ENCODE peak calls at places on chromosomes 6 and 20, in six cellular contexts. Z is iris pigment epithelial cell, U is ovary, S is KG1, W is GM20000, R is HFF-Myc. N is an unnamed sample.

GRCh38 chr6:72283571-72283970 is 338.3 kb upstream of the KCNQ5 start:
- DNase-seq in Z (no peak), S (no peak), R (no peak), U (no peak), W (no peak), N (no peak)

GRCh38 chr20:54042021-54042420 is 28.4 kb downstream of the BCAS1 start:
- DNase-seq in R (no peak), U (no peak), Z (no peak), S (no peak), W (no peak), N (no peak)

GRCh38 chr6:99589290-99589672 is 17.4 kb upstream of the PRDM13 start:
- DNase-seq in S (no peak), U (no peak), R (no peak), W (no peak), Z (no peak), N (peak; percentile 15)

GRCh38 chr6:10659697-10660348 is 34.6 kb downstream of the C6orf52 start:
- DNase-seq in S (no peak), W (no peak), Z (no peak), R (no peak), U (no peak), N (no peak)

GRCh38 chr20:11499235-11499634 is 418.5 kb upstream of the BTBD3 start:
- DNase-seq in W (no peak), Z (peak; percentile 47), R (no peak), S (no peak), U (no peak), N (no peak)

GRCh38 chr6:13462380-13463326 is 24.7 kb downstream of the GFOD1 start:
- DNase-seq in R (no peak), S (no peak), W (no peak), U (no peak), Z (no peak), N (no peak)

GRCh38 chr20:47849596-47849995 is 64.3 kb upstream of the SULF2 start:
- DNase-seq in W (no peak), Z (no peak), U (no peak), R (no peak), S (no peak), N (no peak)

GRCh38 chr6:168090064-168090690 is 11.2 kb upstream of the FRMD1 start:
- DNase-seq in W (no peak), R (no peak), Z (no peak), U (no peak), S (no peak), N (no peak)

GRCh38 chr6:52423448-52423847 is 3.3 kb downstream of the EFHC1 start:
- DNase-seq in U (no peak), Z (no peak), W (no peak), R (no peak), S (no peak), N (no peak)

GRCh38 chr6:159693894-159694545 is 979 bp upstream of the SOD2 start:
- DNase-seq in Z (peak; percentile 23), W (peak; percentile 18), R (no peak), S (no peak), U (no peak), N (peak; percentile 42)

GRCh38 chr6:168197636-168198301 is 118.8 kb upstream of the FRMD1 start:
- DNase-seq in S (no peak), U (no peak), W (no peak), R (no peak), Z (no peak), N (no peak)

GRCh38 chr6:138654715-138655634 is 118.6 kb upstream of the CCDC28A start:
- DNase-seq in R (peak; percentile 15), U (no peak), W (peak; percentile 57), Z (peak; percentile 70), S (no peak), N (no peak)

GRCh38 chr6:169627736-169628423 is 73.9 kb downstream of the WDR27 start:
- DNase-seq in S (no peak), R (no peak), Z (no peak), U (no peak), W (no peak), N (no peak)

GRCh38 chr20:53738945-53739798 is 145.5 kb upstream of the ZNF217 start:
- DNase-seq in U (no peak), S (peak; percentile 39), Z (no peak), R (no peak), W (no peak), N (no peak)

GRCh38 chr20:1265226-1265915 is 723 bp upstream of the SNPH start:
- DNase-seq in Z (peak; percentile 19), W (peak; percentile 4), R (no peak), U (no peak), S (no peak), N (no peak)

GRCh38 chr6:78462728-78463127 is 404.6 kb upstream of the IRAK1BP1 start:
- DNase-seq in W (no peak), R (no peak), Z (no peak), S (no peak), U (no peak), N (no peak)

GRCh38 chr6:3410385-3411360 is 46.2 kb downstream of the SLC22A23 start:
- DNase-seq in S (peak; percentile 19), Z (peak; percentile 57), R (peak; percentile 14), W (peak; percentile 55), U (no peak), N (peak; percentile 70)

GRCh38 chr6:9518433-9518832 is 896.4 kb downstream of the TFAP2A start:
- DNase-seq in S (no peak), Z (no peak), R (no peak), U (no peak), W (no peak), N (no peak)

GRCh38 chr6:67131827-67132226 is 1424.8 kb upstream of the EYS start:
- DNase-seq in Z (peak; percentile 1), R (no peak), W (no peak), S (no peak), U (no peak), N (no peak)

GRCh38 chr6:164227952-164228522 is 813.5 kb downstream of the QKI start:
- DNase-seq in W (no peak), U (no peak), Z (no peak), R (no peak), S (no peak), N (no peak)

GRCh38 chr20:10113746-10114145 is 79.0 kb downstream of the ANKEF1 start:
- DNase-seq in R (no peak), W (no peak), Z (peak; percentile 4), S (no peak), U (no peak), N (no peak)

GRCh38 chr6:88381289-88381642 is 215.1 kb upstream of the CNR1 start:
- DNase-seq in S (no peak), Z (no peak), R (no peak), W (no peak), U (peak; percentile 48), N (no peak)

GRCh38 chr6:56714982-56715456 is 72.3 kb upstream of the DST start:
- DNase-seq in R (no peak), W (no peak), Z (peak; percentile 86), U (no peak), S (no peak), N (no peak)

GRCh38 chr6:129252377-129253071 is 369.6 kb downstream of the LAMA2 start:
- DNase-seq in R (no peak), S (no peak), Z (peak; percentile 49), U (no peak), W (no peak), N (no peak)

GRCh38 chr20:11686900-11687543 is 230.7 kb upstream of the BTBD3 start:
- DNase-seq in U (no peak), R (no peak), W (no peak), S (no peak), Z (peak; percentile 27), N (no peak)

GRCh38 chr6:47165918-47166317 is 123.8 kb upstream of the ADGRF1 start:
- DNase-seq in U (no peak), S (no peak), W (no peak), Z (peak; percentile 64), R (no peak), N (no peak)

GRCh38 chr6:2885967-2886731 is 17.0 kb downstream of the SERPINB9 start:
- DNase-seq in R (no peak), U (no peak), W (no peak), S (no peak), Z (no peak), N (no peak)

GRCh38 chr20:3980260-3981131 is 34.9 kb downstream of the RNF24 start:
- DNase-seq in R (no peak), Z (peak; percentile 71), U (peak; percentile 15), S (no peak), W (no peak), N (peak; percentile 9)

GRCh38 chr6:2870046-2870636 is 28.5 kb upstream of the SERPINB1 start:
- DNase-seq in S (no peak), W (no peak), Z (no peak), R (no peak), U (no peak), N (no peak)

GRCh38 chr6:56017198-56017597 is 141.8 kb upstream of the BMP5 start:
- DNase-seq in R (no peak), S (no peak), U (no peak), Z (no peak), W (no peak), N (no peak)

GRCh38 chr6:113383701-113384100 is 473.4 kb upstream of the MARCKS start:
- DNase-seq in U (no peak), W (no peak), Z (peak; percentile 43), R (no peak), S (no peak), N (no peak)

GRCh38 chr6:118319890-118320289 is 228.2 kb upstream of the PLN start:
- DNase-seq in U (no peak), W (no peak), Z (no peak), R (no peak), S (no peak), N (no peak)

GRCh38 chr6:47057830-47058540 is 15.9 kb upstream of the ADGRF1 start:
- DNase-seq in W (no peak), U (no peak), Z (peak; percentile 64), R (no peak), S (no peak), N (no peak)

GRCh38 chr6:140379919-140380318 is 1005.5 kb upstream of the CITED2 start:
- DNase-seq in Z (peak; percentile 93), S (no peak), W (no peak), U (no peak), R (peak; percentile 88), N (no peak)

GRCh38 chr20:53550590-53551187 is 43.0 kb downstream of the ZNF217 start:
- DNase-seq in R (no peak), S (no peak), U (no peak), W (no peak), Z (peak; percentile 38), N (no peak)

GRCh38 chr20:25584905-25585704 is at the start of gene NINL:
- DNase-seq in Z (peak; percentile 59), S (no peak), W (peak; percentile 67), U (peak; percentile 78), R (no peak), N (peak; percentile 62)